ENCODE peak calls at places on chromosomes 2 and 18, in four cellular contexts. Q is A549, P is adrenal gland, E is neural progenitor cell. L is an unnamed sample.

GRCh38 chr18:53375641-53376040 is 848.8 kb downstream of the MBD2 start:
- DNase-seq in Q (no peak), P (no peak), E (no peak), L (no peak)

GRCh38 chr2:192578780-192579179 is 384.0 kb upstream of the TMEFF2 start:
- DNase-seq in P (no peak), Q (no peak), E (no peak), L (no peak)

GRCh38 chr18:54684786-54685185 is 93.7 kb downstream of the DYNAP start:
- DNase-seq in Q (no peak), P (no peak), E (peak), L (peak)

GRCh38 chr2:17672583-17673317 is 80.9 kb downstream of the SMC6 start:
- DNase-seq in E (no peak), Q (peak), P (no peak), L (peak)

GRCh38 chr2:220676695-220677094 is 895.4 kb downstream of the EPHA4 start:
- DNase-seq in Q (no peak), E (no peak), P (no peak), L (no peak)

GRCh38 chr2:45024600-45025291 is 15.5 kb upstream of the SIX2 start:
- DNase-seq in P (no peak), Q (peak), E (no peak), L (peak)

GRCh38 chr2:172280820-172281454 is 146.4 kb upstream of the ITGA6 start:
- DNase-seq in Q (no peak), P (peak), E (no peak), L (no peak)

GRCh38 chr18:30623401-30624065 is 419.0 kb downstream of the DSC3 start:
- DNase-seq in Q (no peak), P (no peak), E (no peak), L (no peak)

GRCh38 chr2:229282758-229283546 is 11.9 kb upstream of the PID1 start:
- DNase-seq in E (no peak), P (peak), Q (no peak), L (peak)

GRCh38 chr2:121228521-121228920 is 56.5 kb downstream of the TFCP2L1 start:
- DNase-seq in P (no peak), E (no peak), Q (no peak), L (no peak)

GRCh38 chr18:76491436-76491800 is 3.6 kb downstream of the ZNF516 start:
- DNase-seq in E (peak), P (peak), Q (peak), L (peak)

GRCh38 chr2:233353769-233354499 is at the start of gene DGKD:
- DNase-seq in P (peak), E (peak), Q (peak), L (peak)
- TF ChIP-seq CTCF in P (no peak), E (peak), Q (peak), L (no peak)

GRCh38 chr18:40867452-40867851 is 1087.6 kb upstream of the PIK3C3 start:
- DNase-seq in E (no peak), P (no peak), Q (no peak), L (peak)
- H3K4me3 ChIP-seq in E (no peak), P (no peak), Q (no peak), L (no peak)

GRCh38 chr2:219057709-219058540 is 2.8 kb downstream of the IHH start:
- DNase-seq in E (peak), Q (no peak), P (peak), L (peak)
- TF ChIP-seq CTCF in E (peak), Q (peak), P (peak), L (peak)

GRCh38 chr2:200749631-200750322 is 61.9 kb upstream of the BZW1 start:
- DNase-seq in E (no peak), P (no peak), Q (no peak), L (no peak)

GRCh38 chr2:200750323-200750910 is 61.3 kb upstream of the BZW1 start:
- DNase-seq in P (no peak), Q (no peak), E (no peak), L (no peak)

GRCh38 chr2:200747668-200748618 is 63.8 kb upstream of the BZW1 start:
- DNase-seq in Q (peak), E (no peak), P (peak), L (peak)

GRCh38 chr2:200746301-200746700 is 65.4 kb upstream of the BZW1 start:
- DNase-seq in E (no peak), Q (no peak), P (no peak), L (no peak)

DNA sequence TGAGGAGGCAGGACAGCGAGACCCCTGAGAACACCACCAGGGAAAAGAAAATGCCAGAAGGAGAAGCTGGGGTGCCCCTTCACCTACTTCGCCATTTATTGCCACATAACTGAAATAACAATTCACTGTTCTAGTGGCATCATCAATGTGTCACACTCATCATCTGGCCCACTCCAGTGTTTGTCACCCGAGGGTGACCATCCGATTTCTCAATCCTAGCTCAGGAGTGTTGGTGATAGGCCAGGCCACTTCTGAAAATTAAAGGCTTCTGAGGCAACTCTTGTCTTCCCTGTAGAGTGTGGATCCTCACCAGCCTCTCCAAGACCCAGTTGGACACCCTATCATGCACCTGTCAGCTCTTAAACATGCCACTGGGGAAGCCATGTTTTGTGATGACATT is 62.9 kb upstream of the BZW1 start:
- DNase-seq in E (no peak), P (no peak), Q (no peak), L (peak)
- H3K4me3 ChIP-seq in E (no peak), P (no peak), Q (no peak), L (no peak)

GRCh38 chr2:195656859-195657633 is at the start of gene SLC39A10:
- DNase-seq in E (peak), P (peak), Q (peak), L (peak)
- TF ChIP-seq CTCF in E (peak), P (peak), Q (no peak), L (no peak)

GRCh38 chr18:32048507-32049091 is 30.0 kb downstream of the RNF125 start:
- DNase-seq in P (peak), Q (no peak), E (no peak), L (peak)
- H3K4me3 ChIP-seq in P (no peak), Q (no peak), E (no peak), L (no peak)

DNA sequence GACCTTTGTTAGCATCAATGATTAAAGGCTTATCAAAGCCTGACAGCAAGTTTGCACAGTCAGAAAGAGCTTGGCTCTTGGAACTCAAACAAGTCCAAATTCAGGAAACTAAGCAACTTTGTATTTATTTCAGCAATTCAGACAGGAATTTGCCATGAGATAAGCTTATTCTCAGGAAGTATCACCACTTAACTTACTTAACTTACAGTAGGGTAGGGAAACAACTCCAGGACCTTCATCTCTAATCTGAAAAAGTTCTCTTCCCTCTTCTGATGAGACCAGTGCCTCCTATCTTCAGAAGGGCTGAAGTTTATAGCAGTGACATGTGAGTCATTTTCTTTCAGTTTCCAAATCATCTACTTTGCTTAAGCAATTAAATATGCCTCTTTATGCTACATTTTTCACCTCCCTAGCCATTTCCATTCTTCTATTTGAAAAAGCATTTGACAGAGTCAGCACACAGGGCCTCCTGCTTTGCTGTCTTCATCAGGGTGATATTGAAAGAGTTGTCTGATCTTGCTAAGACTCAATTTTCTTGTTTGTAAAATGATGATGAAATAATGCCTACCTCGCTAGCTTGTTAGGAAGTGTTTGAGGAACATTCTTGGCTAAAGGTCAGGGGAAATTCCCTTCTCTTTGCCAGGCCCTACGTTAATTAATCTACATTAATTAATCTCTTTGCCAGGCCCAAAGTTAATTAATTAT is 389.4 kb downstream of the RND3 start:
- DNase-seq in E (no peak), Q (no peak), P (no peak), L (peak)
- TF ChIP-seq CTCF in E (no peak), Q (no peak), P (peak), L (peak)

GRCh38 chr2:176132397-176133086 is 3.0 kb downstream of the HOXD8 start:
- DNase-seq in E (peak), Q (no peak), P (no peak), L (peak)

GRCh38 chr2:176133366-176133765 is 3.9 kb downstream of the HOXD8 start:
- DNase-seq in Q (no peak), E (no peak), P (no peak), L (no peak)

GRCh38 chr2:176130917-176131616 is 1.6 kb downstream of the HOXD8 start:
- DNase-seq in E (no peak), Q (no peak), P (no peak), L (no peak)

GRCh38 chr2:176130153-176130916 is 830 bp downstream of the HOXD8 start:
- DNase-seq in Q (peak), E (peak), P (peak), L (peak)

GRCh38 chr2:176131617-176132396 is 2.3 kb downstream of the HOXD8 start:
- DNase-seq in E (no peak), Q (no peak), P (no peak), L (no peak)
- H3K4me3 ChIP-seq in E (no peak), Q (no peak), P (no peak), L (peak)

DNA sequence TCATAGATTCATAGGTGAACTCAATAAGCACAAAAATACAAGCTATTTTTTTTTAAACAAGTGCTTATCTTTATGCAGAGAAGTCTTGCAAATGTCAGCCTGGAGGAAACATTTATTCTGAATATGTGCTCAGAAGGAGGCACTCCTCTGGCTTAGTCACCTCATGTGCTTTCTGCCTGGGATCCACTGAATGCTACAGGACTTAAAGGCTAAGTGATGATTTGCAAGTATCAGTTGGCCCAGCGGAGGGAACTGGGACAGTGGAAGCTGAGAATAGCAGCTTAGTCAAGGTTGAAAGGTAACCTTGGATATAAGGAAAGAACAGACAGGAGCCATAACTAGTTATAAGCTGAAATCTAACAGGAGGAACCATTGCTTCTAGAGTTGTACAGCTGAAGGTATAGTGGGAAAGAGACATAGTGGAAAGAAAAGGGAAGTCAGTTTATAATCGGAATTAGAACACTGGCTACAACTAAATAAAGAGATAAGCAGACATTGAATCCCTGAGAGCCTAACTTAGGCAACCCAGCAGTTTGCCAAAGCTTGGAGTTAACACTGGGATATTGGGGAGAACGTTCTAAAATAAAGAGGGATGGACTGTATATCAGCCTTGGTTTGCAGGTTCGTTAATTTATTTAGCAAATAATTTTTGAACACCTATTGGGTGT is 488.7 kb downstream of the SUCLG1 start:
- DNase-seq in Q (no peak), E (no peak), P (no peak), L (no peak)
- TF ChIP-seq CTCF in Q (no peak), E (no peak), P (no peak), L (no peak)